ENCODE peak calls at places on chromosome 14, in nine cellular contexts. H is Peyer's patch, O is heart left ventricle, R is esophagus squamous epithelium, Q is transverse colon, E is uterus, C is A549, B is right lobe of liver, K is suprapubic skin. F is an unnamed sample.

GRCh38 chr14:88792572-88793258 is at the start of gene EML5:
- DNase-seq in B (peak), K (peak), Q (peak), H (peak), R (peak), O (peak), E (peak), C (peak), F (peak)

GRCh38 chr14:90381011-90381790 is 15.6 kb upstream of the CALM1 start:
- DNase-seq in Q (peak), E (peak), B (no peak), R (no peak), O (peak), K (no peak), C (no peak), H (peak), F (peak)

GRCh38 chr14:74018029-74018703 is 922 bp downstream of the ENTPD5 start:
- DNase-seq in R (no peak), B (no peak), E (no peak), H (no peak), K (no peak), C (peak), O (no peak), Q (no peak), F (no peak)

GRCh38 chr14:78029471-78030372 is 140.5 kb upstream of the NRXN3 start:
- DNase-seq in R (no peak), O (no peak), E (no peak), B (no peak), H (no peak), Q (no peak), C (no peak), K (no peak), F (no peak)

GRCh38 chr14:52067873-52068740 is 752 bp downstream of the NID2 start:
- DNase-seq in K (peak), H (peak), O (peak), B (no peak), C (peak), R (no peak), E (peak), Q (peak), F (no peak)

GRCh38 chr14:86462193-86462592 is 932.2 kb downstream of the FLRT2 start:
- DNase-seq in O (no peak), Q (no peak), C (no peak), K (no peak), B (no peak), E (no peak), R (no peak), H (no peak), F (no peak)

GRCh38 chr14:80275208-80275850 is 64.0 kb upstream of the DIO2 start:
- DNase-seq in R (no peak), E (no peak), C (no peak), Q (no peak), B (no peak), H (no peak), K (no peak), O (no peak), F (no peak)

GRCh38 chr14:53571990-53572389 is 384.6 kb downstream of the BMP4 start:
- DNase-seq in K (no peak), B (no peak), R (no peak), Q (no peak), C (no peak), H (no peak), O (no peak), E (peak), F (no peak)

GRCh38 chr14:69319911-69320310 is 60.0 kb downstream of the GALNT16 start:
- DNase-seq in Q (no peak), R (no peak), B (no peak), E (peak), O (no peak), K (no peak), H (peak), C (no peak), F (no peak)

GRCh38 chr14:53470351-53471043 is 317.4 kb upstream of the DDHD1 start:
- DNase-seq in H (no peak), K (no peak), Q (no peak), C (no peak), R (no peak), B (no peak), E (no peak), O (peak), F (no peak)

GRCh38 chr14:52954346-52955214 is 3.7 kb upstream of the FERMT2 start:
- DNase-seq in R (no peak), B (no peak), E (no peak), K (no peak), C (no peak), H (no peak), O (no peak), Q (no peak), F (no peak)

GRCh38 chr14:53542692-53543091 is 389.6 kb upstream of the DDHD1 start:
- DNase-seq in H (no peak), E (no peak), O (no peak), R (no peak), Q (no peak), B (no peak), C (no peak), K (no peak), F (no peak)

DNA sequence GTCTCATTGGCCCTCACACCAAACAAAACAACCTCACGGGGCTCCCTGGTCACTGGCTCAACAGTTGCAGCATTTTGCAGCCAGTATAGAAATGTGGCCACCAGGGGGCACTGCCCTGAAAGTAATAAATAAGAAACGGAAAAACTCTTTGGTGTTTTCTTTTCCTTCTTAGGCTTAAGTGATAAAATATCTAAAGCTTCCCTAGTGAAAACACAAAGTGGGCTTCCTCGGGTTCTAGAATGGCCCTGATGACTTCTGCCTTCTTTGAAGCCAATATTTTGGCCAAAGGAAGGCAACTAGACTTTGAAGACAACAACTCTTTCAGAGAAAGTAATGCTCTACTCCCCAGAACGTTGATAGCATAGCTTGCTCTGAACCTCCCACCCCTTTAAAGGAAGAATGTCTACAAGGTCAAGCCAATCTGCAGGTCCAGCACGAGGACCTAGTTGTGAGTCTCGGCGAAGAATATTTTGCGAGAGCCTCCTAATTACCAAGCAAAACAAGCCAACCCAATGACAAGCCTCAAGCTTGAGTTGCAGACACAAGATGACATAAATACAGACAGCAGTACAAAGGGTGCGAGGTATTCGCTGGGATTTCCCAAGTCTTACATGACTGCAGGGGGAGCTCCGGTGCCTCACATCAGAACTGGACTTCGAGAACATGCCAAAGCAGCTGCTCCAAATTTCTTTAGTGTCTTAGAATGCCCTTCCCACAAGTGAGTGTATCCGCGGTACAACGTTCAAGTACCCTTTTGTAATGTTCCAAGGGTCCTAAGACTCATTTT is 2.6 kb downstream of the ITPK1 start:
- DNase-seq in E (peak), H (peak), K (peak), O (peak), Q (peak), B (peak), C (peak), R (peak), F (peak)
- H3K4me3 ChIP-seq in E (peak), H (peak), K (peak), O (peak), Q (peak), B (peak), C (peak), R (peak), F (peak)

DNA sequence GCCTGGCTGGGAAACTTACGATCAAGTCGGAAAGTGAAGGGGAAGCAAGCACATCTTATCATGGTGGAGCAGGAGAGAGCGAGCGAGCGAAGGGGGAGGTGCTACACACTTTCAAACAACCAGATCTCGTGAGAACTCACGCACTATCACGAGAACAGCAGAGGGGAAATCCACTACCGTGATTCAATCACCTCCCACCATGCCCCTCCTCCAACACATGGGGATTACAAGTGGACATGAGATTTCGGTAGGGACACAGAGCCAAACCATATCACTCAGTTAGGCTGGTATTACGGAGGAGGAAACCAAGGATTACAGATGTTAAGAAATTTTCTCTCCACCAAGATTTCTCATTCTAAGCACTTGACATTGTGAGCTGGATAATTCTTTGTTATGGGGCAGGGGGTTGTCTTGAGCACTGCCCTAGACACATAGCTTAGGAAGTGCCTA is 262.0 kb upstream of the G2E3 start:
- DNase-seq in K (no peak), H (no peak), E (no peak), R (no peak), C (no peak), B (no peak), O (no peak), Q (no peak), F (no peak)
- TF ChIP-seq POLR2A in K (no peak), H (no peak), E (no peak), R (no peak), C (no peak), B (no peak), O (no peak), Q (no peak), F (no peak)

DNA sequence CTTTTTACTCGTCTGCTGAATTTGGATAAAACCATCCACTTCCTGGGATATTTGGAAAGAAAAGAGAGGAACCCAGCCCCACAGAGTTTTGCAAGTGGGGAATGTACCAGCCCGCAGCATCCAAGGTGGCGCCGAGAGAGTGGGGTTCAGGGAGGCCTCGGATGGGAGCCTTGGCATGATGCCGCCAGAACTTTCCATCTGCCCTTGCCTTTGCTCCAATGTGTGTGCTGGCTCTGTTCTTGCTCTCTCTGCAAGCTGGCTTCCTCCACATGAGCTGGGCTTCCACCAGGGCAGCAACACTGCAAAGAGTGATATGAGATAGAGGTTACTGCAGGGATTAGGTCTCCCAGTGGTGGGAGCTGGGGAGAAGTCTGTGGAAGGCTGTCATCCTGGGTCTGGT is 6.6 kb upstream of the SERPINA12 start:
- DNase-seq in C (no peak), H (no peak), O (no peak), Q (no peak), K (no peak), B (no peak), R (no peak), E (no peak), F (no peak)
- H3K4me3 ChIP-seq in C (no peak), H (no peak), O (no peak), Q (no peak), K (no peak), B (no peak), R (no peak), E (no peak), F (no peak)

GRCh38 chr14:31026076-31026394 is at the start of gene STRN3:
- DNase-seq in E (no peak), B (no peak), O (no peak), C (no peak), R (no peak), Q (no peak), K (no peak), H (no peak), F (no peak)
- TF ChIP-seq POLR2A in E (no peak), B (no peak), O (peak), C (peak), R (peak), Q (no peak), K (no peak), H (peak), F (no peak)

DNA sequence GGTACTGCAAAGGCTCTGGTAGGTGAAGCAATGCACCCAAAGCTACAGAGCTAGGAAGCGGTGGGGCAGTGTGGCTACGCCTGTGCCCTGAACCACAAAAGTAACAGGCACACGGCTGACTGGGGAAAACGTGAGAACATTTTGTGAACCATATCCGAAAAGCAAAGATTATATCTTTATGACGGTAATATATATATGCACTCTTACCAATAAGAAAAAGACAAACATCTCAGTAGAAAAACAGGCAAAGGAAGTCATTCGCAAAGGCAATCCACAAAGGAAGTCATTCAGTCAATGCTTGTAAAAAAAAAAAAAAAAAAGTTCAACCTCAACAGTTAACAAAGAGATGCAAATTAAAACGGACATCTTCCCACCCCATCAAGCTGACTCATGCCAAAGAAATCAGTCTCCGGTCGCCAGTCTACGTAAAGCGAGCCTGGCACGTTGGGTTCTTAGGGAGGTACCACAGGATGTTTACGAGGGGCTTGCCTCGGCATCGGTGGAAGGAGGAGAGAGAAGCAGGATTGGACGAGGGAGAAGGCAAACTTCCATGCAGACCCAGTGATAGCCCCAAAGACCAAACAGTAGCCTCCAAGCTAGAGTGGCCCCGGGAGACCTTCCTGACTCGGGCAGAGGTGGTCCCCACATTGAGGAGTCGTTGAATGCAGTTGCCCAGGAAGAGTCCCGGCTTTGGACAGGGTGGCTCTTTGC is 39.4 kb upstream of the PPP2R5C start:
- DNase-seq in R (no peak), K (peak), Q (peak), B (no peak), H (no peak), E (no peak), C (no peak), O (no peak), F (peak)
- H3K4me3 ChIP-seq in R (no peak), K (no peak), Q (no peak), B (no peak), H (no peak), E (no peak), C (no peak), O (no peak), F (no peak)

DNA sequence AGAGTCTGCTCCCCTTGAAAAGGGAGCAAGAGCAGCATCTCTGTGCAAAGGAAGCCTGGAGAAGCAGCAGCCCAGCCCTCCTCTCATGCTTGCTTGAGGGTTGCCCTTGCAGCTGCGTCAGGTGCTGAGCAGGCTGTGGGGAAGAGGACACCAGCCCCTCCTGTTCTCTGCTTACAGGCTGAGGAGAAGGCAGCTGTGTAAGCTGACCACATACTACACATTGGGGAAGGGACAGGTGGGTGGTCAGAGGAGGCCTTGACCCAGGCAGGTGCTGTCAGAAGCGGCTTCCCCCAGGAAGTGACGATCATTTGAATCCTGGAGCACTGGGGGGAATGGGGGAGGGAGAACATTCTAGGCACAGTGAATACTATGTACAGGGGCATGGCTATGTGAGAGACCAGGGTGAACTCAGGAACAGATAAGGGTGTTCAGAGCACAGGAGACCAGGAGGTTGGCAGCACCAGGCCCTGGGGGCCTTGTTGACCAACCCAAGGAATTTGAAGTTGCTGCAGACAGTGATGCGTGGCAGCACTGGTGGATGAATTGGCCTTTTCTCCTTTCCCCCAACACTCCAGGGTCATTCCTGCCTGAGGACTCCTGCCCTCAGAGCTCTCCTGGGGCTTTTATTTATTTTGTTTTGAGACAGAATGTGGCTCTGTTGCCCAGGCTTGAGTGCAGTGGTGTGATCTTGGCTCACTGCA is 2.7 kb upstream of the KLC1 start:
- DNase-seq in H (no peak), R (no peak), K (no peak), C (no peak), B (no peak), Q (peak), O (no peak), E (no peak), F (no peak)
- TF ChIP-seq POLR2A in H (no peak), R (no peak), K (no peak), C (no peak), B (no peak), Q (no peak), O (no peak), E (no peak), F (no peak)

DNA sequence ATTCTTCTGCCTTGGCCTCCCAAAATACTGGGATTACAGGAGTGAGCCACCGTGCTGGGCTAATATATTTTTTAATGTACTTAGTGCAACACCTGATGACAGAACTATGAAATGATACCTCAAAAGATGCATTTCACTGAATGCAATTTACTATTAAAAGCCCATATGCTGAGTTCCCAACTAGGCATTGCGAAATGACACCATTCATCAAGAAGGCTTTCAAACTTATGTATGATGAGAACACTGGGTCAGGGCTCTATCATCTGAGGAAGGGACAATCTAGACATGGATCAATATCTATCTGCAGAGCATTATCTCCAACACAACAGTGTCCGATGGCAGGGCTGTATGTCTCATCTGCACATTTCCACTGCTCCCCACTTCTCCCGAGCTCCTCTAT is 7.1 kb upstream of the GCH1 start:
- DNase-seq in R (no peak), E (no peak), O (no peak), Q (no peak), K (no peak), H (no peak), B (no peak), C (no peak), F (no peak)
- H3K4me3 ChIP-seq in R (no peak), E (no peak), O (no peak), Q (no peak), K (no peak), H (no peak), B (no peak), C (no peak), F (no peak)

DNA sequence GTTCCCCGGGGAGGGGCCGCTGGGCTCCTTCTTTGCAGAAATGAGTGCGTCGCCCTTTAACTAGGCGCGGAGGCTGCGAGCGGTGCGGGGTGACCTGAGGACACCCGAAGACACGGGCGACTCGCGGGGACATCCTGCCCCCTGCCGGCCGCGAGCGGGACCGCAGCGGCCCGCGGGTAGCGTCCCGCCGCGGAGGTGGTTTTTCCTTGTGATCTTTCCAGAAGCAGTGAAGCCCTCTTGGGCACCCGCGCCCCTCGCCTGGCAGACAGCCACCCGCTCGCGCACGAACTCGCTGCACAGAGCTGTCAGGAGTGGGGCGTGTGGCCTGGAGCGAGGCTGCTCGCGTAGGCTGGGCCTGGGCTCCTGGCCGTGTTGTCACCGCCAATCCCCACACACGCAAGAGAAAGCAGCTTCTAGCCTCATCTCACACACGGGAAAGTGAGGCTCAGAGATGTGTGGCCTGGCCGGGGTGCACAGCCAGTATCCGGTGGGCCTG is 67.2 kb downstream of the DIO3 start:
- DNase-seq in K (no peak), Q (peak), H (peak), O (peak), B (peak), E (peak), R (no peak), C (peak), F (peak)
- TF ChIP-seq POLR2A in K (no peak), Q (no peak), H (no peak), O (no peak), B (no peak), E (peak), R (no peak), C (no peak), F (no peak)

GRCh38 chr14:101187017-101187815 is 283.7 kb upstream of the RTL1 start:
- DNase-seq in B (no peak), C (no peak), R (no peak), Q (no peak), O (no peak), K (no peak), E (no peak), H (peak), F (peak)

GRCh38 chr14:101185946-101186345 is 282.4 kb upstream of the RTL1 start:
- DNase-seq in Q (no peak), C (no peak), R (no peak), H (peak), O (no peak), K (no peak), E (no peak), B (no peak), F (no peak)

GRCh38 chr14:101185081-101185835 is 281.7 kb upstream of the RTL1 start:
- DNase-seq in H (peak), E (peak), Q (no peak), R (no peak), K (no peak), C (no peak), B (no peak), O (no peak), F (peak)

GRCh38 chr14:101187816-101188570 is 284.5 kb upstream of the RTL1 start:
- DNase-seq in O (no peak), R (no peak), Q (no peak), B (no peak), E (peak), K (no peak), H (peak), C (no peak), F (peak)

GRCh38 chr14:101186544-101186943 is 283.0 kb upstream of the RTL1 start:
- DNase-seq in Q (no peak), E (peak), C (no peak), R (no peak), B (no peak), O (no peak), H (no peak), K (no peak), F (peak)
- H3K4me3 ChIP-seq in Q (no peak), E (no peak), C (no peak), R (no peak), B (no peak), O (no peak), H (no peak), K (no peak), F (no peak)